ENCODE peak calls at places on chromosomes 7 and 10, in five cellular contexts. One of them, this sample, is unnamed.
A peak's percentile ranks its signal among the peaks of the same experiment; 100 is the strongest.

GRCh38 chr10:104920476-104920875 is 279.4 kb downstream of the SORCS3 start:
- DNase-seq in neuronal stem cell: no peak
- DNase-seq in H9: no peak
- DNase-seq in H1: no peak
- DNase-seq in mesenchymal stem cell: no peak
- DNase-seq in this sample: no peak

GRCh38 chr7:38070718-38071117 is 107.3 kb upstream of the STARD3NL start:
- DNase-seq in neuronal stem cell: peak; percentile 8
- DNase-seq in H9: peak; percentile 45
- DNase-seq in mesenchymal stem cell: peak; percentile 1
- DNase-seq in H1: no peak
- DNase-seq in this sample: no peak

GRCh38 chr10:31146496-31147219 is 115.0 kb upstream of the ZNF438 start:
- DNase-seq in mesenchymal stem cell: peak; percentile 90
- DNase-seq in neuronal stem cell: no peak
- DNase-seq in H9: no peak
- DNase-seq in H1: no peak
- DNase-seq in this sample: no peak

GRCh38 chr10:124743188-124744046 is 761 bp downstream of the FAM53B start:
- DNase-seq in H9: no peak
- DNase-seq in H1: peak; percentile 71
- DNase-seq in neuronal stem cell: peak; percentile 35
- DNase-seq in mesenchymal stem cell: peak; percentile 58
- DNase-seq in this sample: peak; percentile 84

GRCh38 chr7:40899151-40899550 is 764.3 kb downstream of the SUGCT start:
- DNase-seq in H1: no peak
- DNase-seq in neuronal stem cell: no peak
- DNase-seq in H9: no peak
- DNase-seq in mesenchymal stem cell: no peak
- DNase-seq in this sample: peak; percentile 74

GRCh38 chr10:44294726-44295412 is 90.0 kb downstream of the CXCL12 start:
- DNase-seq in H1: no peak
- DNase-seq in neuronal stem cell: no peak
- DNase-seq in H9: no peak
- DNase-seq in mesenchymal stem cell: no peak
- DNase-seq in this sample: no peak

GRCh38 chr7:129090307-129090907 is 35.5 kb upstream of the TNPO3 start:
- DNase-seq in H1: no peak
- DNase-seq in H9: no peak
- DNase-seq in neuronal stem cell: no peak
- DNase-seq in mesenchymal stem cell: no peak
- DNase-seq in this sample: peak; percentile 15

GRCh38 chr10:73859441-73860049 is 14.8 kb downstream of the CAMK2G start:
- DNase-seq in mesenchymal stem cell: no peak
- DNase-seq in H1: no peak
- DNase-seq in neuronal stem cell: no peak
- DNase-seq in H9: no peak
- DNase-seq in this sample: no peak

GRCh38 chr7:83824214-83824613 is 175.3 kb upstream of the SEMA3E start:
- DNase-seq in H9: no peak
- DNase-seq in H1: no peak
- DNase-seq in mesenchymal stem cell: no peak
- DNase-seq in neuronal stem cell: no peak
- DNase-seq in this sample: no peak

GRCh38 chr7:36475011-36475342 is 85.3 kb downstream of the ANLN start:
- DNase-seq in H9: no peak
- DNase-seq in mesenchymal stem cell: no peak
- DNase-seq in H1: no peak
- DNase-seq in neuronal stem cell: no peak
- DNase-seq in this sample: no peak

GRCh38 chr7:107089627-107090026 is 45.1 kb downstream of the PRKAR2B start:
- DNase-seq in mesenchymal stem cell: no peak
- DNase-seq in H1: no peak
- DNase-seq in neuronal stem cell: no peak
- DNase-seq in H9: no peak
- DNase-seq in this sample: no peak

GRCh38 chr10:69728335-69728861 is 73.3 kb upstream of the COL13A1 start:
- DNase-seq in mesenchymal stem cell: peak; percentile 91
- DNase-seq in H9: peak; percentile 66
- DNase-seq in H1: no peak
- DNase-seq in neuronal stem cell: no peak
- DNase-seq in this sample: no peak

GRCh38 chr10:97153276-97153850 is 32.4 kb downstream of the SLIT1 start:
- DNase-seq in H1: no peak
- DNase-seq in mesenchymal stem cell: no peak
- DNase-seq in neuronal stem cell: no peak
- DNase-seq in H9: no peak
- DNase-seq in this sample: no peak

GRCh38 chr7:108455833-108456677 is at the start of gene NRCAM:
- DNase-seq in neuronal stem cell: peak; percentile 85
- DNase-seq in H9: peak; percentile 94
- DNase-seq in mesenchymal stem cell: peak; percentile 39
- DNase-seq in H1: peak; percentile 91
- DNase-seq in this sample: peak; percentile 38

GRCh38 chr7:149071641-149072437 is 18.7 kb downstream of the ZNF786 start:
- DNase-seq in H9: peak; percentile 90
- DNase-seq in H1: peak; percentile 91
- DNase-seq in neuronal stem cell: peak; percentile 11
- DNase-seq in mesenchymal stem cell: peak; percentile 11
- DNase-seq in this sample: no peak

GRCh38 chr10:120931423-120931822 is 80.3 kb downstream of the WDR11 start:
- DNase-seq in mesenchymal stem cell: no peak
- DNase-seq in H9: no peak
- DNase-seq in H1: no peak
- DNase-seq in neuronal stem cell: no peak
- DNase-seq in this sample: no peak

GRCh38 chr10:74081192-74081803 is 69.3 kb downstream of the AP3M1 start:
- DNase-seq in H9: peak; percentile 50
- DNase-seq in H1: no peak
- DNase-seq in neuronal stem cell: peak; percentile 36
- DNase-seq in mesenchymal stem cell: peak; percentile 74
- DNase-seq in this sample: peak; percentile 34

GRCh38 chr7:98387544-98388226 is 13.2 kb downstream of the BAIAP2L1 start:
- DNase-seq in neuronal stem cell: no peak
- DNase-seq in H9: no peak
- DNase-seq in H1: no peak
- DNase-seq in mesenchymal stem cell: no peak
- DNase-seq in this sample: no peak

GRCh38 chr10:94439275-94439861 is 37.0 kb downstream of the TBC1D12 start:
- DNase-seq in H1: no peak
- DNase-seq in neuronal stem cell: no peak
- DNase-seq in mesenchymal stem cell: no peak
- DNase-seq in H9: peak; percentile 50
- DNase-seq in this sample: no peak

GRCh38 chr10:119461380-119461779 is 81.1 kb downstream of the RGS10 start:
- DNase-seq in neuronal stem cell: no peak
- DNase-seq in mesenchymal stem cell: no peak
- DNase-seq in H9: no peak
- DNase-seq in H1: no peak
- DNase-seq in this sample: peak; percentile 77

GRCh38 chr7:145534301-145534700 is 582.3 kb upstream of the CNTNAP2 start:
- DNase-seq in neuronal stem cell: no peak
- DNase-seq in mesenchymal stem cell: no peak
- DNase-seq in H1: no peak
- DNase-seq in H9: no peak
- DNase-seq in this sample: no peak

GRCh38 chr10:47114680-47115186 is 185.3 kb upstream of the GDF10 start:
- DNase-seq in H1: peak; percentile 35
- DNase-seq in neuronal stem cell: no peak
- DNase-seq in mesenchymal stem cell: no peak
- DNase-seq in H9: no peak
- DNase-seq in this sample: no peak

GRCh38 chr7:136869006-136869961 is 832 bp downstream of the CHRM2 start:
- DNase-seq in mesenchymal stem cell: peak; percentile 72
- DNase-seq in H9: peak; percentile 57
- DNase-seq in H1: peak; percentile 70
- DNase-seq in neuronal stem cell: peak; percentile 39
- DNase-seq in this sample: no peak

GRCh38 chr10:11176746-11177145 is 159.1 kb downstream of the CELF2 start:
- DNase-seq in H1: no peak
- DNase-seq in mesenchymal stem cell: no peak
- DNase-seq in H9: no peak
- DNase-seq in neuronal stem cell: no peak
- DNase-seq in this sample: no peak

GRCh38 chr10:32909461-32909860 is 48.6 kb downstream of the ITGB1 start:
- DNase-seq in neuronal stem cell: no peak
- DNase-seq in mesenchymal stem cell: no peak
- DNase-seq in H1: no peak
- DNase-seq in H9: no peak
- DNase-seq in this sample: no peak

GRCh38 chr10:66940950-66941349 is 15.1 kb downstream of the LRRTM3 start:
- DNase-seq in neuronal stem cell: no peak
- DNase-seq in mesenchymal stem cell: no peak
- DNase-seq in H9: no peak
- DNase-seq in H1: no peak
- DNase-seq in this sample: no peak

GRCh38 chr7:12032146-12032545 is 178.9 kb upstream of the TMEM106B start:
- DNase-seq in H9: no peak
- DNase-seq in neuronal stem cell: no peak
- DNase-seq in H1: no peak
- DNase-seq in mesenchymal stem cell: no peak
- DNase-seq in this sample: peak; percentile 50

GRCh38 chr7:149732611-149733010 is 40.8 kb downstream of the ZNF467 start:
- DNase-seq in H9: no peak
- DNase-seq in neuronal stem cell: no peak
- DNase-seq in mesenchymal stem cell: no peak
- DNase-seq in H1: no peak
- DNase-seq in this sample: no peak

GRCh38 chr10:4352566-4352961 is 473.4 kb upstream of the AKR1E2 start:
- DNase-seq in H9: no peak
- DNase-seq in neuronal stem cell: no peak
- DNase-seq in mesenchymal stem cell: peak; percentile 48
- DNase-seq in H1: no peak
- DNase-seq in this sample: no peak

GRCh38 chr7:2968176-2968575 is 75.5 kb downstream of the CARD11 start:
- DNase-seq in H1: no peak
- DNase-seq in neuronal stem cell: no peak
- DNase-seq in mesenchymal stem cell: no peak
- DNase-seq in H9: no peak
- DNase-seq in this sample: no peak

GRCh38 chr7:131173148-131173890 is 154.4 kb upstream of the MKLN1 start:
- DNase-seq in H1: no peak
- DNase-seq in neuronal stem cell: no peak
- DNase-seq in H9: no peak
- DNase-seq in mesenchymal stem cell: peak; percentile 11
- DNase-seq in this sample: peak; percentile 89
- H2BK5ac ChIP-seq in H1: no peak overlapping the region
- H2BK5ac ChIP-seq in neuronal stem cell: no peak overlapping the region
- H2BK5ac ChIP-seq in H9: no peak overlapping the region
- H2BK5ac ChIP-seq in mesenchymal stem cell: no peak overlapping the region
- H2BK5ac ChIP-seq in this sample: no peak overlapping the region

GRCh38 chr7:154332776-154333175 is 280.6 kb downstream of the DPP6 start:
- DNase-seq in mesenchymal stem cell: no peak
- DNase-seq in neuronal stem cell: no peak
- DNase-seq in H9: no peak
- DNase-seq in H1: no peak
- DNase-seq in this sample: no peak

GRCh38 chr7:154330318-154330717 is 278.1 kb downstream of the DPP6 start:
- DNase-seq in H9: no peak
- DNase-seq in mesenchymal stem cell: no peak
- DNase-seq in H1: no peak
- DNase-seq in neuronal stem cell: no peak
- DNase-seq in this sample: no peak

GRCh38 chr7:154338709-154339108 is 286.5 kb downstream of the DPP6 start:
- DNase-seq in H9: no peak
- DNase-seq in mesenchymal stem cell: no peak
- DNase-seq in H1: no peak
- DNase-seq in neuronal stem cell: no peak
- DNase-seq in this sample: no peak

GRCh38 chr7:154339169-154339568 is 287.0 kb downstream of the DPP6 start:
- DNase-seq in H9: no peak
- DNase-seq in H1: no peak
- DNase-seq in neuronal stem cell: no peak
- DNase-seq in mesenchymal stem cell: no peak
- DNase-seq in this sample: no peak

DNA sequence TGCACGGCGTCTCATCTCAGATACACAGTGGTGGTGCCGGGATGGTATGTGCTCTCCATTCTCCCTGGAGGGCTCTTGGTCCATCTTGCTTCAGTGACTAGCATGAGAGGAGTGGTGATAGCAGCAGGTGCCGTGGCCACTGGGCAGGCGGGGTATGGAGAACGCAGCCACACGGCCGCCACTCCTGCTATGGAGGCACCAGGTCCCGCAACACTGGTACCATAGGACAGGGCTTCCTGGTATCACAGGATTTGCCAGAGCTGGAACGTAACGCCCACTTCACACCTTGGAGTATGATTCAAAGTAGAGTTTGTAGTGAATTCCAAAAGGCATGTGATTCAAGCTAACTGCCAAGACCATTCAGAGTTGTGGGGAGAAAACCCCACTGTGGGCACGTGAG is 284.1 kb downstream of the DPP6 start:
- DNase-seq in H1: no peak
- DNase-seq in mesenchymal stem cell: no peak
- DNase-seq in H9: no peak
- DNase-seq in neuronal stem cell: no peak
- DNase-seq in this sample: no peak
- H2BK12ac ChIP-seq in H1: no peak overlapping the region
- H2BK12ac ChIP-seq in mesenchymal stem cell: no peak overlapping the region
- H2BK12ac ChIP-seq in H9: no peak overlapping the region
- H2BK12ac ChIP-seq in neuronal stem cell: no peak overlapping the region
- H2BK12ac ChIP-seq in this sample: no peak overlapping the region

DNA sequence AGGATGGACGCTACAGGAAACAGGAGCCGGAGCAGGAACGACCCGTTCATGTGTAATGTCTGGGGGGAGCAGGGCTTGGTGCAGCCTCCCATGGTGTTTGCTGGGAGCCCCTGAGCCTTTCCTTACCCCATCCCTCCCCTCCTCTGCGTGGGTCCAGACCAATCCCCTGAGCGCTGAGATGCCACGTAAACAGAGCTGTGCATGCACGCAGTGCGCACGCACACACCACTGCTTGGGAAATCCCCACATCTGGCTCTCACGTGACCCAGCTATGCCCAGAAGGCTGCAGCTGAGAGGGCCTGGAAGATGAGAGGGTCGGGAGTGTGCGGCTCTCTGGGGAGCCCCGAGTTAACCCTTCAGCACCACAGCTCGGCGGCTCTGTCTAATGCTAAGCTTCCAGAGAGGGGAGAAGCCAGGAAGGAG is 177.3 kb downstream of the SH3PXD2A start:
- DNase-seq in neuronal stem cell: no peak
- DNase-seq in H9: no peak
- DNase-seq in mesenchymal stem cell: peak; percentile 99
- DNase-seq in H1: no peak
- DNase-seq in this sample: peak; percentile 96
- H2BK5ac ChIP-seq in neuronal stem cell: peak overlapping the region; percentile 44
- H2BK5ac ChIP-seq in H9: no peak overlapping the region
- H2BK5ac ChIP-seq in mesenchymal stem cell: peak overlapping the region; percentile 58
- H2BK5ac ChIP-seq in H1: peak overlapping the region; percentile 60
- H2BK5ac ChIP-seq in this sample: peak overlapping the region; percentile 65

DNA sequence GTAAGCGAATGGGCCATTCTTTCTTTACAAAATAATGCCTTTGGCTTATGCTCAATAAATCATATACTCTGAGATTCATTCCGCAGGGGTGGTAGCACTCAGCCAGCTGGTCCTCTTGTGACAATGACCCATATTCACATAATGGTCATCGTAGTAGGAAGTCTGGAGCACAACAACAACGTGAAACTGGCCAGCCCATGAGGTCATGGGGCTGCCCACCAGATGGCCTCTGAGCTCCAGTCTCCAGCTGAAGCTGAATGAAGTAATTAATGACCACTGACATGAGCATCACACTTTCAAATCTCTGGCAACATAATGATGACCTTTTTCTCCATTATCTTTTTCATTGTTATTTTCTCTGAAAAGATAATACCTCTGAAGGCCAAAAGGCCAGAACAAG is 42.4 kb upstream of the SORCS1 start:
- DNase-seq in mesenchymal stem cell: no peak
- DNase-seq in H9: no peak
- DNase-seq in neuronal stem cell: no peak
- DNase-seq in H1: no peak
- DNase-seq in this sample: no peak
- H2BK12ac ChIP-seq in mesenchymal stem cell: no peak overlapping the region
- H2BK12ac ChIP-seq in H9: no peak overlapping the region
- H2BK12ac ChIP-seq in neuronal stem cell: no peak overlapping the region
- H2BK12ac ChIP-seq in H1: no peak overlapping the region
- H2BK12ac ChIP-seq in this sample: no peak overlapping the region

This sample was measured in trophoblast cell.